ENCODE peak calls at places on chromosome 19, in six cellular contexts. K, G, M, B, P and S are unnamed samples.

GRCh38 chr19:35828694-35829301 is 16.2 kb upstream of the PRODH2 start:
- DNase-seq in K (peak; percentile 29), G (peak; percentile 47), M (peak; percentile 47), B (peak; percentile 65), P (peak; percentile 46), S (peak; percentile 68)

GRCh38 chr19:45496349-45496953 is 396 bp downstream of the RTN2 start:
- DNase-seq in K (peak; percentile 47), G (peak; percentile 38), M (peak; percentile 31), B (peak; percentile 57), P (no peak), S (peak; percentile 56)

GRCh38 chr19:38233740-38234251 is 9.8 kb upstream of the DPF1 start:
- DNase-seq in K (peak; percentile 57), G (peak; percentile 72), M (peak; percentile 60), B (peak; percentile 87), P (peak; percentile 83), S (peak; percentile 83)

GRCh38 chr19:6740589-6741348 is 1.3 kb downstream of the TRIP10 start:
- DNase-seq in K (peak; percentile 63), G (peak; percentile 46), M (no peak), B (peak; percentile 73), P (peak; percentile 13), S (peak; percentile 82)

GRCh38 chr19:1066748-1067340 is at the start of gene ARHGAP45:
- DNase-seq in K (no peak), G (peak; percentile 81), M (peak; percentile 37), B (peak; percentile 55), P (peak; percentile 74), S (peak; percentile 67)

GRCh38 chr19:18373892-18374629 is 11.9 kb upstream of the GDF15 start:
- DNase-seq in K (peak; percentile 95), G (peak; percentile 97), M (peak; percentile 71), B (peak; percentile 85), P (peak; percentile 17), S (peak; percentile 94)

GRCh38 chr19:33134571-33135041 is 2.7 kb downstream of the WDR88 start:
- DNase-seq in K (no peak), G (no peak), M (no peak), B (no peak), P (peak; percentile 58), S (no peak)

GRCh38 chr19:34495416-34495815 is 13.9 kb downstream of the WTIP start:
- DNase-seq in K (no peak), G (no peak), M (no peak), B (no peak), P (no peak), S (no peak)

GRCh38 chr19:18274776-18275356 is 614 bp upstream of the IQCN start:
- DNase-seq in K (peak; percentile 89), G (peak; percentile 92), M (no peak), B (peak; percentile 89), P (no peak), S (peak; percentile 90)

GRCh38 chr19:28519950-28520861 is 692.7 kb downstream of the UQCRFS1 start:
- DNase-seq in K (no peak), G (no peak), M (no peak), B (no peak), P (no peak), S (no peak)

GRCh38 chr19:18239303-18239702 is 13.1 kb upstream of the PDE4C start:
- DNase-seq in K (no peak), G (peak; percentile 34), M (peak; percentile 13), B (no peak), P (no peak), S (no peak)

GRCh38 chr19:14059093-14059480 is 2.8 kb downstream of the PALM3 start:
- DNase-seq in K (no peak), G (no peak), M (no peak), B (no peak), P (no peak), S (no peak)

GRCh38 chr19:40175820-40176219 is 15.4 kb upstream of the MAP3K10 start:
- DNase-seq in K (no peak), G (no peak), M (no peak), B (no peak), P (no peak), S (no peak)

GRCh38 chr19:18379803-18380747 is 5.9 kb upstream of the GDF15 start:
- DNase-seq in K (peak; percentile 99), G (no peak), M (no peak), B (peak; percentile 76), P (no peak), S (peak; percentile 87)

GRCh38 chr19:17075860-17076538 is 422 bp downstream of the MYO9B start:
- DNase-seq in K (peak; percentile 59), G (peak; percentile 85), M (peak; percentile 69), B (peak; percentile 49), P (peak; percentile 26), S (peak; percentile 44)

GRCh38 chr19:49866933-49867782 is at the start of gene PNKP:
- DNase-seq in K (peak; percentile 92), G (peak; percentile 93), M (peak; percentile 95), B (peak; percentile 87), P (peak; percentile 93), S (peak; percentile 96)

GRCh38 chr19:7917292-7918061 is 2.7 kb upstream of the SNAPC2 start:
- DNase-seq in K (peak; percentile 62), G (peak; percentile 81), M (peak; percentile 48), B (peak; percentile 57), P (peak; percentile 53), S (no peak)

GRCh38 chr19:49701271-49701786 is 10.4 kb downstream of the CPT1C start:
- DNase-seq in K (no peak), G (no peak), M (no peak), B (no peak), P (no peak), S (no peak)

GRCh38 chr19:46766569-46767317 is 20.5 kb upstream of the STRN4 start:
- DNase-seq in K (no peak), G (peak; percentile 89), M (peak; percentile 37), B (no peak), P (peak; percentile 55), S (peak; percentile 35)

GRCh38 chr19:38718747-38719543 is 25.3 kb downstream of the CAPN12 start:
- DNase-seq in K (no peak), G (no peak), M (no peak), B (peak; percentile 80), P (no peak), S (peak; percentile 68)

GRCh38 chr19:7986321-7987083 is 18.9 kb downstream of the ELAVL1 start:
- DNase-seq in K (no peak), G (no peak), M (no peak), B (no peak), P (no peak), S (no peak)

GRCh38 chr19:44741841-44742352 is 6.6 kb upstream of the BCL3 start:
- DNase-seq in K (peak; percentile 99), G (peak; percentile 96), M (peak; percentile 93), B (peak; percentile 99), P (no peak), S (peak; percentile 98)

GRCh38 chr19:18143902-18144301 is 9.1 kb upstream of the PIK3R2 start:
- DNase-seq in K (no peak), G (no peak), M (no peak), B (no peak), P (no peak), S (no peak)

GRCh38 chr19:41376241-41376997 is at the start of gene TMEM91:
- DNase-seq in K (peak; percentile 62), G (no peak), M (peak; percentile 3), B (peak; percentile 48), P (no peak), S (peak; percentile 53)

GRCh38 chr19:8641908-8642547 is 11.6 kb downstream of the NFILZ start:
- DNase-seq in K (no peak), G (peak; percentile 83), M (peak; percentile 52), B (no peak), P (no peak), S (no peak)

GRCh38 chr19:50349277-50350057 is 16.0 kb downstream of the NAPSA start:
- DNase-seq in K (no peak), G (no peak), M (no peak), B (no peak), P (no peak), S (no peak)

GRCh38 chr19:45574526-45574925 is 10.1 kb downstream of the OPA3 start:
- DNase-seq in K (no peak), G (no peak), M (no peak), B (no peak), P (no peak), S (no peak)

GRCh38 chr19:19782783-19783182 is 38.8 kb downstream of the ZNF506 start:
- DNase-seq in K (no peak), G (no peak), M (no peak), B (no peak), P (peak; percentile 43), S (no peak)